ENCODE peak calls at places on chromosomes 13 and 19, in eight cellular contexts. R, X, B, A, E, G, Y and J are unnamed samples.

GRCh38 chr19:31349160-31349881 is at the start of gene TSHZ3:
- DNase-seq in B (peak), X (no peak), E (no peak), G (peak), Y (peak), R (peak), A (peak), J (peak)

GRCh38 chr13:77429320-77430142 is 102.6 kb upstream of the MYCBP2 start:
- DNase-seq in R (no peak), X (no peak), Y (no peak), B (no peak), E (no peak), G (no peak), A (no peak), J (no peak)

GRCh38 chr19:16571283-16571682 is 932 bp downstream of the SLC35E1 start:
- DNase-seq in B (no peak), A (no peak), X (no peak), R (peak), G (no peak), Y (peak), E (no peak), J (peak)

GRCh38 chr13:114067381-114067885 is 65.0 kb downstream of the RASA3 start:
- DNase-seq in B (peak), G (no peak), Y (no peak), E (no peak), R (no peak), A (peak), X (no peak), J (no peak)

GRCh38 chr13:62706035-62706434 is 1290.4 kb upstream of the PCDH20 start:
- DNase-seq in Y (no peak), B (no peak), R (no peak), E (no peak), X (no peak), G (no peak), A (no peak), J (peak)

GRCh38 chr13:69641773-69642172 is 465.9 kb upstream of the ATXN8OS start:
- DNase-seq in Y (no peak), B (no peak), R (no peak), E (no peak), X (no peak), G (no peak), A (no peak), J (no peak)

GRCh38 chr19:34662919-34663318 is 14.0 kb downstream of the SCGB2B2 start:
- DNase-seq in B (no peak), R (no peak), E (no peak), X (no peak), G (no peak), Y (peak), A (no peak), J (peak)

GRCh38 chr13:26759156-26759906 is 1.3 kb downstream of the GPR12 start:
- DNase-seq in X (no peak), B (no peak), A (no peak), R (no peak), G (no peak), Y (no peak), E (no peak), J (no peak)

GRCh38 chr13:112056739-112057433 is 10.1 kb upstream of the SOX1 start:
- DNase-seq in X (no peak), A (no peak), R (no peak), B (no peak), G (no peak), E (no peak), Y (no peak), J (no peak)

GRCh38 chr19:9018163-9018875 is 8.1 kb upstream of the MUC16 start:
- DNase-seq in G (no peak), Y (no peak), X (no peak), R (no peak), B (no peak), A (no peak), E (no peak), J (peak)

GRCh38 chr13:50766043-50766442 is 77.4 kb downstream of the DLEU7 start:
- DNase-seq in G (no peak), X (no peak), A (no peak), Y (no peak), R (no peak), B (peak), E (no peak), J (no peak)

GRCh38 chr19:16660763-16661479 is at the start of gene TMEM38A:
- DNase-seq in R (peak), G (peak), A (peak), X (peak), B (no peak), Y (peak), E (no peak), J (peak)

GRCh38 chr13:65063753-65064152 is 2166.4 kb downstream of the PCDH9 start:
- DNase-seq in B (peak), Y (no peak), A (no peak), R (no peak), X (no peak), G (no peak), E (peak), J (no peak)

GRCh38 chr13:49098198-49098597 is 121.9 kb upstream of the MLNR start:
- DNase-seq in Y (no peak), E (peak), G (no peak), B (peak), R (no peak), X (no peak), A (no peak), J (peak)

GRCh38 chr13:25375727-25376358 is 4.1 kb downstream of the ATP8A2 start:
- DNase-seq in R (no peak), X (no peak), A (no peak), Y (peak), B (peak), E (peak), G (no peak), J (peak)

GRCh38 chr13:47087841-47088240 is 191.0 kb upstream of the HTR2A start:
- DNase-seq in Y (no peak), B (peak), G (no peak), R (no peak), A (no peak), X (no peak), E (peak), J (no peak)

GRCh38 chr13:109610517-109610916 is 175.9 kb downstream of the IRS2 start:
- DNase-seq in B (peak), X (no peak), G (peak), Y (peak), A (peak), E (no peak), R (peak), J (no peak)

GRCh38 chr19:10104665-10105221 is 1.4 kb upstream of the PPAN start:
- DNase-seq in A (no peak), E (no peak), Y (no peak), R (no peak), B (no peak), G (no peak), X (no peak), J (no peak)

GRCh38 chr19:47158879-47159509 is 28.4 kb downstream of the SAE1 start:
- DNase-seq in X (no peak), Y (no peak), G (no peak), E (no peak), A (no peak), R (no peak), B (no peak), J (peak)

GRCh38 chr13:105979586-105979985 is 555.9 kb downstream of the EFNB2 start:
- DNase-seq in X (no peak), R (no peak), Y (peak), G (no peak), E (no peak), B (no peak), A (no peak), J (peak)

GRCh38 chr13:104477256-104477655 is 1411.0 kb upstream of the SLC10A2 start:
- DNase-seq in X (no peak), A (no peak), E (no peak), B (peak), R (no peak), Y (no peak), G (no peak), J (no peak)

GRCh38 chr13:42137856-42138537 is 89.5 kb downstream of the DGKH start:
- DNase-seq in Y (no peak), X (no peak), E (no peak), B (no peak), R (no peak), A (no peak), G (no peak), J (no peak)

GRCh38 chr19:46182476-46182875 is 34.4 kb downstream of the IGFL2 start:
- DNase-seq in Y (no peak), R (no peak), E (no peak), A (no peak), G (no peak), B (no peak), X (no peak), J (no peak)

GRCh38 chr19:41355802-41356201 is 2.1 kb upstream of the TGFB1 start:
- DNase-seq in G (peak), R (no peak), A (no peak), B (no peak), X (no peak), Y (no peak), E (no peak), J (no peak)

GRCh38 chr13:110907951-110908898 is 6.6 kb downstream of the ANKRD10 start:
- DNase-seq in X (no peak), E (no peak), B (no peak), G (no peak), A (no peak), R (no peak), Y (peak), J (peak)

GRCh38 chr13:71513414-71514063 is 353.5 kb downstream of the DACH1 start:
- DNase-seq in B (no peak), Y (no peak), G (no peak), R (no peak), E (no peak), X (no peak), A (no peak), J (no peak)

GRCh38 chr19:48568345-48568886 is 16.4 kb downstream of the SULT2B1 start:
- DNase-seq in A (peak), R (peak), Y (peak), G (peak), B (peak), X (peak), E (peak), J (peak)

GRCh38 chr13:64648293-64648692 is 2581.8 kb downstream of the PCDH9 start:
- DNase-seq in B (no peak), Y (no peak), R (no peak), A (no peak), X (no peak), E (no peak), G (no peak), J (no peak)

GRCh38 chr13:32988588-32989256 is 27.5 kb upstream of the KL start:
- DNase-seq in G (no peak), A (no peak), X (no peak), Y (no peak), B (no peak), E (no peak), R (no peak), J (no peak)

GRCh38 chr19:15550847-15551182 is 42.5 kb downstream of the CYP4F22 start:
- DNase-seq in Y (peak), G (no peak), R (no peak), X (no peak), A (no peak), B (no peak), E (no peak), J (no peak)

GRCh38 chr19:28468701-28469459 is 744.1 kb downstream of the UQCRFS1 start:
- DNase-seq in B (no peak), Y (peak), E (no peak), G (no peak), R (peak), A (peak), X (no peak), J (no peak)

GRCh38 chr19:4555657-4556561 is 3.6 kb downstream of the SEMA6B start:
- DNase-seq in R (no peak), B (no peak), E (no peak), X (no peak), A (no peak), G (no peak), Y (no peak), J (peak)

GRCh38 chr13:28885191-28885590 is 65.1 kb downstream of the MTUS2 start:
- DNase-seq in E (no peak), Y (no peak), B (no peak), G (no peak), R (no peak), A (no peak), X (no peak), J (no peak)

GRCh38 chr19:48946789-48947542 is 7.7 kb upstream of the BAX start:
- DNase-seq in G (no peak), R (no peak), B (no peak), X (no peak), A (no peak), E (no peak), Y (no peak), J (no peak)

GRCh38 chr13:75372517-75372916 is 109.5 kb downstream of the TBC1D4 start:
- DNase-seq in G (no peak), X (no peak), Y (no peak), B (peak), A (no peak), E (no peak), R (no peak), J (peak)

GRCh38 chr19:3178377-3178972 is at the start of gene S1PR4:
- DNase-seq in R (peak), B (no peak), A (peak), E (no peak), Y (no peak), X (no peak), G (no peak), J (no peak)
- TF ChIP-seq CTCF in R (peak), B (no peak), A (no peak), E (no peak), Y (no peak), X (no peak), G (no peak), J (no peak)

GRCh38 chr19:50178859-50179537 is 15.9 kb upstream of the IZUMO2 start:
- DNase-seq in A (no peak), B (no peak), G (no peak), E (no peak), X (no peak), Y (no peak), R (no peak), J (no peak)
- H3K27ac ChIP-seq in A (no peak), B (no peak), G (no peak), E (no peak), X (no peak), Y (no peak), R (no peak), J (no peak)

GRCh38 chr19:6925801-6926751 is 38.7 kb downstream of the ADGRE1 start:
- DNase-seq in A (no peak), G (no peak), E (no peak), B (no peak), R (no peak), X (no peak), Y (no peak), J (no peak)
- TF ChIP-seq CTCF in A (no peak), G (no peak), E (no peak), B (no peak), R (no peak), X (no peak), Y (no peak), J (no peak)

GRCh38 chr19:58307736-58308135 is 2.6 kb downstream of the ERVK3-1 start:
- DNase-seq in Y (no peak), G (no peak), X (no peak), E (no peak), B (no peak), R (no peak), A (no peak), J (no peak)

GRCh38 chr19:58304255-58304654 is 922 bp upstream of the ERVK3-1 start:
- DNase-seq in R (no peak), A (no peak), B (no peak), G (no peak), Y (no peak), E (no peak), X (no peak), J (no peak)

GRCh38 chr19:58305065-58305931 is at the start of gene ERVK3-1:
- DNase-seq in B (peak), E (peak), R (peak), X (peak), Y (peak), G (peak), A (peak), J (peak)

GRCh38 chr19:58304748-58305064 is 471 bp upstream of the ERVK3-1 start:
- DNase-seq in X (no peak), A (no peak), B (no peak), Y (no peak), E (no peak), R (no peak), G (no peak), J (no peak)

DNA sequence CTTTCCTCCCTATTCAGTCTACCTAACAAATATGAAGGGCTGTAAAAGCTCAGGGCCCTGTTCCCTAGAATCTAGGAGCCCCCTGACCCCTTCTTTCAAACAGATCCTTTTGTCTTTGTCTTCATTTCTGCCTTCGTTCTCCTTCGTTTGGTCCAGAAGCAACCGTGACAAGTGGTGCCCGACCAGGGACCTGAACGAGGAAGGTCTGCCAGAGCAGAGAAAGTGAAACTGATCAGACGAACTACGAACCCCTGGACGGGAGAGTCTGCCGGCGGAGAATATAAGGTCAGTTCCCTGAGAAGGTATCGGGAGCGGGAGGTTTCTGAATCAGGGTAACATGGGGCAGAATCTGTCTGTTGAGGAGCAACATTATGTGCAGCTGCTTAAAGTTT is 751 bp downstream of the ERVK3-1 start:
- DNase-seq in G (no peak), A (no peak), B (no peak), R (no peak), X (no peak), Y (no peak), E (no peak), J (no peak)
- H3K27ac ChIP-seq in G (peak), A (peak), B (peak), R (peak), X (peak), Y (peak), E (no peak), J (peak)

GRCh38 chr19:18496167-18496979 is 25.5 kb downstream of the ELL start:
- DNase-seq in B (no peak), Y (peak), X (no peak), R (peak), A (peak), G (peak), E (no peak), J (peak)
- TF ChIP-seq CTCF in B (no peak), Y (no peak), X (no peak), R (no peak), A (no peak), G (no peak), E (no peak), J (no peak)

DNA sequence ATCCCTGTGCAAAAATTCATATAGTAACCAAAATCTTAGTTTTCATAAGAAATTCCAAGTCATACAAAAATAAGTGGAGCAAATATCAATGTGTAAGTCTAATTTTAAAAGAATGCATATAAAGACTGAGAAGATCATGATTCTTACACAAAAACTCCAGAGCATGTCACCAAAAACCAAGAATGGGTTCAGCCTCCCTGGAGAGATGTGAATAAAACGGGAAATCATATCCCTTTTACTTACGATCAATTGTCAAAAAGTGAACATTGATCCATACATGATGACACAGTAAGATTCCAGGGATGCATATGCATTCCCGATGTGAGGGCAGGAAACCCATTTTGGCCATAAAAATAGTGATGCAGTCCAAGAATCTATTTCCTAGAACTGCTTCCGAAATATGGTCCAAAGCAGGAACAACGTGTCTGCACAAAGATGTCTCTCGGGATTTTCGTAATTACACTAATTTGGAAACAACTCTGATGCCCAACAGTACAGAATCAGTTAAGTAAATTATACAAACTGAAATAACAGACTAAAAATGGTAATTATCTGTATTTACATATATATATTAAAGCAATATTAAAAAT is 123.6 kb downstream of the STK24 start:
- DNase-seq in A (no peak), B (no peak), E (no peak), R (no peak), Y (no peak), G (no peak), X (no peak), J (no peak)
- H3K27ac ChIP-seq in A (no peak), B (no peak), E (no peak), R (no peak), Y (no peak), G (peak), X (no peak), J (no peak)

GRCh38 chr13:102089177-102089576 is 312.7 kb downstream of the FGF14 start:
- DNase-seq in G (no peak), Y (no peak), A (no peak), R (no peak), B (peak), E (no peak), X (no peak), J (no peak)

GRCh38 chr13:102089722-102090121 is 312.1 kb downstream of the FGF14 start:
- DNase-seq in X (no peak), R (no peak), B (no peak), Y (no peak), G (no peak), E (no peak), A (no peak), J (no peak)

GRCh38 chr13:102090532-102090931 is 311.3 kb downstream of the FGF14 start:
- DNase-seq in B (no peak), R (no peak), X (no peak), G (no peak), A (no peak), Y (no peak), E (no peak), J (no peak)

GRCh38 chr13:102091231-102091630 is 310.6 kb downstream of the FGF14 start:
- DNase-seq in R (no peak), B (no peak), E (no peak), Y (no peak), A (no peak), G (no peak), X (no peak), J (peak)
- TF ChIP-seq CTCF in R (no peak), B (no peak), E (no peak), Y (no peak), A (no peak), G (peak), X (no peak), J (no peak)

DNA sequence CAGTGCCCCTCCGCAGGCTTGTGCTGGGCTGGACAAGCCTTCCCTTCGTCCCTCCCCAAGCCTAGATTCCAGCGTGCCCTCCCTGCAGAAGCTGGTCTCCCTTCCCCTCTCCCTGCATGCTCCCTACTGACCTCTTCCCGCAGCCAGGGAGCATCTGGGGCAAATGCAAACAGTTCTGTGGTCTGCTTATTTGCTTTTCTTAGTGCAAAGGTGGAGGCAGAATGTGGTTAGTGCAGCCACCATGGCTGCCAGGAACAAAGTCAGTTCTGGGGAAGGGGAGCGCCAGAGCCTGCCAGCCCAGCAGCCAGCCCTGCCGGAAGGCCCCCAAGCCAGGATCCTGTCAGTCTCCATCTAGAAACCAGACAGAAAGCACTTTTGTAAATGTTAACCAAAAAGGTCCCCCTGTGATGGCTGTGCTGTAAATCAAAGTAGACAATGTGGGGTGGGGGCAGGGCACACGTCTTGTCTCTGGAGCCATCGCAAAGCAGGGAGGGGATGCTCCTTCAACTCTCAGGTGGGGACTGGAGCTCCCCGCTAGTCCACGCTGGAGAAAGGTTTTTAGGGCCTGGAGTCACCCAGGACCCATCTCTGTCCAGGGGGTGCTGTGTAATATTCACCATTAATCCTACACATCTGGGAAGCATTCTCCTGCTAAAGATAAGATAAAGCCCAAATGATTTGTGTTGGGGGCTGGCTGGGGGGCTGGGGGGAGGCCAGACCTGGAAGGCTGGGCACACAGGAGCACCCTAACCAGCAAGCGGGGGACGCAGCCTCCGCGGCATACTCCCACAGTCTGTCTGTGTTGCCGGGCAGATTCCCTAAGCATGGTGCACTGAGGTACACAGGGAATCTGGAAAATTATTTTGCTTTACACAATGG is 30.9 kb downstream of the SERP2 start:
- DNase-seq in A (peak), E (no peak), Y (peak), X (peak), B (no peak), R (no peak), G (no peak), J (no peak)
- H3K27ac ChIP-seq in A (peak), E (no peak), Y (no peak), X (peak), B (no peak), R (no peak), G (no peak), J (no peak)